ENCODE peak calls at places on chromosomes 11 and 22, in six cellular contexts. U is H9, D is myocyte, B is caudate nucleus, C is stomach, G is memory B cell. I is an unnamed sample.
A peak's percentile ranks its signal among the peaks of the same experiment; 100 is the strongest.

GRCh38 chr11:23023319-23023718 is 163.0 kb upstream of the CCDC179 start:
- DNase-seq in U (no peak), D (no peak), B (no peak), C (no peak), G (no peak), I (no peak)

GRCh38 chr11:67433536-67434394 is 3.7 kb downstream of the PTPRCAP start:
- DNase-seq in U (no peak), D (no peak), B (no peak), C (no peak), G (no peak), I (no peak)

GRCh38 chr11:62116458-62116857 is 7.4 kb upstream of the INCENP start:
- DNase-seq in U (no peak), D (no peak), B (no peak), C (no peak), G (no peak), I (no peak)

GRCh38 chr11:47904048-47904447 is 55.9 kb upstream of the NUP160 start:
- DNase-seq in U (no peak), D (no peak), B (no peak), C (no peak), G (no peak), I (no peak)

GRCh38 chr11:44831605-44832394 is 105.0 kb downstream of the TSPAN18 start:
- DNase-seq in U (no peak), D (peak; percentile 75), B (no peak), C (no peak), G (no peak), I (no peak)

GRCh38 chr11:1763336-1763795 is 361 bp downstream of the CTSD start:
- DNase-seq in U (no peak), D (no peak), B (no peak), C (no peak), G (no peak), I (no peak)

GRCh38 chr11:1139441-1140066 is 18.2 kb upstream of the MUC5AC start:
- DNase-seq in U (no peak), D (no peak), B (no peak), C (no peak), G (no peak), I (peak; percentile 60)

GRCh38 chr22:49141761-49142160 is 685.9 kb downstream of the BRD1 start:
- DNase-seq in U (no peak), D (no peak), B (no peak), C (no peak), G (no peak), I (no peak)

GRCh38 chr11:7457211-7457610 is 28.1 kb upstream of the OLFML1 start:
- DNase-seq in U (no peak), D (no peak), B (no peak), C (no peak), G (no peak), I (no peak)

GRCh38 chr22:38314992-38315800 is 2.0 kb downstream of the CSNK1E start:
- DNase-seq in U (no peak), D (peak; percentile 51), B (no peak), C (peak; percentile 36), G (peak; percentile 33), I (no peak)

GRCh38 chr22:34881453-34881852 is 184.5 kb upstream of the ISX start:
- DNase-seq in U (no peak), D (no peak), B (no peak), C (no peak), G (no peak), I (no peak)

GRCh38 chr11:95337972-95338429 is 107.0 kb upstream of the SESN3 start:
- DNase-seq in U (no peak), D (no peak), B (no peak), C (no peak), G (no peak), I (no peak)

GRCh38 chr11:79258606-79259005 is 182.2 kb downstream of the TENM4 start:
- DNase-seq in U (no peak), D (no peak), B (no peak), C (no peak), G (no peak), I (no peak)

GRCh38 chr11:75827562-75827961 is 12.6 kb downstream of the UVRAG start:
- DNase-seq in U (no peak), D (no peak), B (no peak), C (no peak), G (no peak), I (no peak)

GRCh38 chr11:45765836-45766235 is 39.1 kb upstream of the SLC35C1 start:
- DNase-seq in U (no peak), D (no peak), B (no peak), C (peak; percentile 26), G (no peak), I (no peak)

GRCh38 chr22:42701694-42702093 is 19.0 kb downstream of the A4GALT start:
- DNase-seq in U (no peak), D (no peak), B (no peak), C (no peak), G (no peak), I (no peak)

GRCh38 chr11:73680687-73681086 is 34.3 kb downstream of the PLEKHB1 start:
- DNase-seq in U (no peak), D (no peak), B (no peak), C (no peak), G (no peak), I (no peak)

GRCh38 chr11:116843661-116844060 is 6.2 kb upstream of the APOA1 start:
- DNase-seq in U (no peak), D (no peak), B (no peak), C (no peak), G (no peak), I (no peak)

GRCh38 chr11:129208863-129209262 is 16.7 kb upstream of the ARHGAP32 start:
- DNase-seq in U (no peak), D (no peak), B (no peak), C (no peak), G (no peak), I (no peak)

GRCh38 chr11:118058311-118059230 is 18.3 kb upstream of the TMPRSS4 start:
- DNase-seq in U (no peak), D (no peak), B (no peak), C (no peak), G (no peak), I (no peak)

GRCh38 chr11:100403817-100404216 is 283.3 kb upstream of the ARHGAP42 start:
- DNase-seq in U (no peak), D (no peak), B (no peak), C (no peak), G (no peak), I (peak; percentile 46)

GRCh38 chr22:39148727-39149535 is 3.5 kb downstream of the CBX7 start:
- DNase-seq in U (peak; percentile 90), D (no peak), B (no peak), C (peak; percentile 47), G (peak; percentile 57), I (no peak)

GRCh38 chr11:65186701-65187100 is 5.0 kb downstream of the CAPN1 start:
- DNase-seq in U (no peak), D (no peak), B (no peak), C (no peak), G (no peak), I (no peak)

GRCh38 chr11:75873417-75874148 is 58.6 kb downstream of the UVRAG start:
- DNase-seq in U (no peak), D (no peak), B (no peak), C (no peak), G (no peak), I (no peak)

GRCh38 chr22:37095113-37095512 is 14.4 kb downstream of the TMPRSS6 start:
- DNase-seq in U (no peak), D (no peak), B (no peak), C (no peak), G (no peak), I (no peak)